ENCODE peak calls at places on chromosomes 4 and X, in five cellular contexts. Z, D, G, U and F are unnamed samples.
A peak's percentile ranks its signal among the peaks of the same experiment; 100 is the strongest.

GRCh38 chr4:147707892-147708672 is 23.8 kb upstream of the ARHGAP10 start:
- DNase-seq in Z (no peak), D (peak; percentile 21), G (peak; percentile 66), U (no peak), F (peak; percentile 33)

GRCh38 chr4:27364509-27364908 is 503.9 kb downstream of the STIM2 start:
- DNase-seq in Z (no peak), D (no peak), G (no peak), U (no peak), F (no peak)

GRCh38 chrX:151402719-151403390 is 5.8 kb downstream of the VMA21 start:
- DNase-seq in Z (no peak), D (no peak), G (no peak), U (no peak), F (no peak)

GRCh38 chrX:2451456-2452316 is 49.1 kb downstream of the DHRSX start:
- DNase-seq in Z (no peak), D (no peak), G (no peak), U (no peak), F (peak; percentile 61)

GRCh38 chr4:146132445-146132844 is 43.1 kb upstream of the LSM6 start:
- DNase-seq in Z (no peak), D (no peak), G (peak; percentile 9), U (no peak), F (no peak)

GRCh38 chr4:337932-338758 is 531 bp downstream of the ZNF141 start:
- DNase-seq in Z (peak; percentile 11), D (no peak), G (peak; percentile 45), U (no peak), F (no peak)

GRCh38 chr4:157076578-157076947 is 613 bp downstream of the GLRB start:
- DNase-seq in Z (no peak), D (no peak), G (peak; percentile 8), U (no peak), F (no peak)

GRCh38 chr4:15691346-15692140 is 9.9 kb downstream of the FAM200B start:
- DNase-seq in Z (no peak), D (no peak), G (peak; percentile 93), U (peak; percentile 84), F (peak; percentile 83)

GRCh38 chrX:64580035-64580434 is 184.8 kb upstream of the MTMR8 start:
- DNase-seq in Z (no peak), D (no peak), G (no peak), U (no peak), F (no peak)

GRCh38 chr4:10565166-10565780 is 108.0 kb upstream of the ZNF518B start:
- DNase-seq in Z (no peak), D (no peak), G (no peak), U (no peak), F (no peak)

GRCh38 chrX:119145241-119145653 is 17.6 kb upstream of the KIAA1210 start:
- DNase-seq in Z (no peak), D (no peak), G (peak; percentile 33), U (no peak), F (no peak)

GRCh38 chrX:133045986-133046385 is 50.9 kb downstream of the USP26 start:
- DNase-seq in Z (no peak), D (no peak), G (no peak), U (no peak), F (no peak)

GRCh38 chr4:3711183-3712111 is 54.7 kb upstream of the ADRA2C start:
- DNase-seq in Z (no peak), D (no peak), G (no peak), U (no peak), F (no peak)

GRCh38 chr4:149353241-149353640 is 462.4 kb downstream of the IQCM start:
- DNase-seq in Z (no peak), D (no peak), G (peak; percentile 18), U (no peak), F (no peak)

GRCh38 chr4:5215321-5215720 is 164.0 kb downstream of the STK32B start:
- DNase-seq in Z (no peak), D (no peak), G (no peak), U (no peak), F (no peak)

GRCh38 chr4:158195297-158195696 is 15.0 kb upstream of the TMEM144 start:
- DNase-seq in Z (no peak), D (no peak), G (no peak), U (no peak), F (no peak)

GRCh38 chr4:173237722-173238121 is 69.1 kb downstream of the GALNT7 start:
- DNase-seq in Z (no peak), D (no peak), G (no peak), U (no peak), F (no peak)

GRCh38 chr4:150664935-150665334 is 83.0 kb downstream of the MAB21L2 start:
- DNase-seq in Z (no peak), D (no peak), G (peak; percentile 57), U (no peak), F (peak; percentile 13)